ENCODE peak calls at places on chromosomes 4 and X, in four cellular contexts. I is adipocyte, G is transverse colon, H is NB4. C is an unnamed sample.

GRCh38 chrX:85685843-85686242 is 306.4 kb upstream of the POF1B start:
- DNase-seq in G (no peak), H (no peak), I (no peak), C (no peak)

GRCh38 chr4:188220006-188220405 is 80.8 kb downstream of the TRIML1 start:
- DNase-seq in H (no peak), I (no peak), G (no peak), C (no peak)

GRCh38 chrX:39953027-39953426 is 144.7 kb downstream of the BCOR start:
- DNase-seq in H (no peak), G (no peak), I (no peak), C (no peak)

GRCh38 chr4:22237846-22238513 is 277.9 kb downstream of the ADGRA3 start:
- DNase-seq in G (peak; percentile 32), H (no peak), I (no peak), C (no peak)

GRCh38 chrX:7689791-7690412 is 153.1 kb upstream of the VCX start:
- DNase-seq in G (no peak), I (no peak), H (no peak), C (no peak)

GRCh38 chrX:110871839-110872238 is 76.2 kb upstream of the CHRDL1 start:
- DNase-seq in I (no peak), G (no peak), H (no peak), C (no peak)

GRCh38 chr4:25870081-25870480 is 7.3 kb upstream of the SEL1L3 start:
- DNase-seq in G (no peak), I (no peak), H (no peak), C (no peak)

GRCh38 chr4:33091961-33092360 is 2371.8 kb downstream of the PCDH7 start:
- DNase-seq in G (no peak), H (no peak), I (no peak), C (peak; percentile 81)

GRCh38 chrX:153064061-153064460 is 7.8 kb downstream of the PNMA3 start:
- DNase-seq in G (no peak), H (no peak), I (no peak), C (no peak)

GRCh38 chr4:168708108-168708507 is 211.3 kb downstream of the PALLD start:
- DNase-seq in H (no peak), G (no peak), I (no peak), C (no peak)

GRCh38 chrX:74242484-74243138 is 61.4 kb upstream of the ZCCHC13 start:
- DNase-seq in I (no peak), G (no peak), H (no peak), C (no peak)

GRCh38 chr4:184348311-184349233 is 125.8 kb downstream of the IRF2 start:
- DNase-seq in H (peak; percentile 58), I (peak; percentile 42), G (peak; percentile 85), C (peak; percentile 86)

GRCh38 chrX:17547658-17548057 is 172.7 kb downstream of the NHS start:
- DNase-seq in H (no peak), I (peak; percentile 58), G (peak; percentile 64), C (peak; percentile 83)

DNA sequence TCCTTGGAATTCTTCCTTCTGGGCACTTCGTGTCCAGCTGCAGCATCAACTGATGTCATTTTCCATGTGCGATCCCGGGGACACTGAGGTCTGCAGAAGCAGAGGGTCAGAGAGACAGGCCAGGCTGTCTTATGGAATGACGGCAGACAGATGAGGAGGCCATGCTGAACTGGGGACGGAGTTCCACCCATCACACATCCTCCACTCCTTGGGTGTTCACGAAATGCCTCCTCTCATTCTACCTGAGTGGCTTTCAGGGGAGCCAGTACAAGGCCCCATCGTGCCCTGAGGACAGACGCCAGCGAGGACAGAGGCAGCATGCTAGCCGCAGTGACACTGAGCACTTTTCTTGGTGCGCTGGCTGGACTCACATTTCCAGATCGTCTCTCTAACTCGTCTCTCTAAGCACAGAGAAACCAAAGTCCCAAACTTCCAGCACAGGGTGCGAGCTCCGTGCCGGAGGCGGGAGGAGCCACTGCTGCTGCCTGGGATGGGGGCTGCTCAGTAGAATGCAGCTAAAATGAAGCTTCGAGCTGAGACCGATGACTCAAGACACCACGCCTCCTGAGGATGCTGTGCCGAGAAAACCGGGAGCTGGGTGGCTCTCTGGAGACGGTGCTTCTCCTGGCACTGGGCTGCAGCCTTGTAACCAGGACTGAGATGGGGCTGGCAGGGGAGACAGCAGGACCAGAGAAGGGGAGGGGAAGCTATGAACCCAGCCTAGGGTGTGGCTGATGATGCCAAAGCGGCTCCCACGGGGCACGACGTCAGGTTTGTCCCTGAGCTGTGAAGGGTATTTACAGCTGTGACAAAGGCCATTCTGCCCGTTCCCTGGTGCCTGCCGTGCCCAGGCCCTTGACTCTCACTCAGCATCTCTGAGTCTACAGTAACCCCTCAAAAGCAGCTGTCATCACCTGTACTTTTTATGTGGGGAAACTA is 8.2 kb downstream of the ABLIM2 start:
- DNase-seq in G (no peak), I (no peak), H (no peak), C (no peak)
- H3K4me3 ChIP-seq in G (no peak overlapping the region), I (no peak overlapping the region), H (no peak overlapping the region), C (no peak overlapping the region)

GRCh38 chr4:20618010-20618409 is 82.2 kb upstream of the PACRGL start:
- DNase-seq in H (no peak), I (no peak), G (peak; percentile 45), C (no peak)

GRCh38 chr4:20616313-20616712 is 83.9 kb upstream of the PACRGL start:
- DNase-seq in G (no peak), I (no peak), H (no peak), C (no peak)

GRCh38 chr4:20616848-20617247 is 83.4 kb upstream of the PACRGL start:
- DNase-seq in I (no peak), H (no peak), G (no peak), C (no peak)

GRCh38 chr4:20618729-20619128 is 81.5 kb upstream of the PACRGL start:
- DNase-seq in G (no peak), H (no peak), I (no peak), C (no peak)

GRCh38 chr4:20615492-20616136 is 84.6 kb upstream of the PACRGL start:
- DNase-seq in G (no peak), H (no peak), I (no peak), C (peak; percentile 29)
- H3K4me3 ChIP-seq in G (no peak overlapping the region), H (no peak overlapping the region), I (no peak overlapping the region), C (no peak overlapping the region)

GRCh38 chr4:138992676-138993075 is 22.9 kb upstream of the NOCT start:
- DNase-seq in G (no peak), I (no peak), H (no peak), C (no peak)
- H3K4me3 ChIP-seq in G (no peak overlapping the region), I (no peak overlapping the region), H (no peak overlapping the region), C (no peak overlapping the region)

GRCh38 chrX:120299928-120300327 is 11.3 kb downstream of the TMEM255A start:
- DNase-seq in G (no peak), H (peak; percentile 11), I (no peak), C (no peak)
- H3K4me3 ChIP-seq in G (no peak overlapping the region), H (no peak overlapping the region), I (no peak overlapping the region), C (no peak overlapping the region)

DNA sequence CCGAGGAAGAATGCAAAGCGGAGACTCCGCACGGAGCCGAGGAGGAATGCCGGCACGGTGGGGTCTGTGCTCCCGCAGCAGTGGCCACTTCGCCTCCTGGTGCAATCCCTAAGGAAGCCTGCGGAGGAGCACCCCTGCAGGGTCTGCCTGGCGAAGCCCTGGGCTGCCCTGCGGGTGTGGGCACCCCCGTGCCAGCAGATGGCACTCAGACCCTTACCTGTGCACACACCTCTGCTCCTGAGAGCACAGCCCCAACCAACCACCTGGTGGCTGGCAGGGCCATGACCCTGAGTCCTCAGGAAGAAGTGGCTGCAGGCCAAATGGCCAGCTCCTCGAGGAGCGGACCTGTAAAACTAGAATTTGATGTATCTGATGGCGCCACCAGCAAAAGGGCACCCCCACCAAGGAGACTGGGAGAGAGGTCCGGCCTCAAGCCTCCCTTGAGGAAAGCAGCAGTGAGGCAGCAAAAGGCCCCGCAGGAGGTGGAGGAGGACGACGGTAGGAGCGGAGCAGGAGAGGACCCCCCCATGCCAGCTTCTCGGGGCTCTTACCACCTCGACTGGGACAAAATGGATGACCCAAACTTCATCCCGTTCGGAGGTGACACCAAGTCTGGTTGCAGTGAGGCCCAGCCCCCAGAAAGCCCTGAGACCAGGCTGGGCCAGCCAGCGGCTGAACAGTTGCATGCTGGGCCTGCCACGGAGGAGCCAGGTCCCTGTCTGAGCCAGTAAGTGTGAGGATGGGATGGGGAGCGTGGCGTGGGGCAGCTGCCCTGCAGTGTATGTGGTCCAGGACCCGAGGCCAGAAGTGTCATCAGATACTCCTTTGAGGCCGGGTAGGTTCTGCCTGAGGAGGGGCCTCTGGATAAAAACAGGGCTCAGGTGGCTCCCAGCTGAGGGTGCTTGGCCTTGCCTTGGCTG is 7.0 kb downstream of the TACC3 start:
- DNase-seq in G (no peak), H (no peak), I (no peak), C (no peak)
- H3K4me3 ChIP-seq in G (no peak overlapping the region), H (no peak overlapping the region), I (no peak overlapping the region), C (no peak overlapping the region)

GRCh38 chrX:119989905-119990408 is 46.4 kb upstream of the NKAP start:
- DNase-seq in I (no peak), H (peak; percentile 36), G (no peak), C (no peak)
- H3K4me3 ChIP-seq in I (no peak overlapping the region), H (peak overlapping the region; percentile 55), G (no peak overlapping the region), C (no peak overlapping the region)

C was measured in fibroblast of pulmonary artery.